ENCODE peak calls at places on chromosomes 13 and 19, in six cellular contexts. O, Z, Q, W, H and A are unnamed samples.
A peak's percentile ranks its signal among the peaks of the same experiment; 100 is the strongest.

GRCh38 chr13:48533986-48534600 is 1.2 kb upstream of the RCBTB2 start:
- DNase-seq in Q (no peak), W (no peak), O (no peak), Z (no peak), H (no peak), A (no peak)

GRCh38 chr19:45670670-45671453 is 2.8 kb downstream of the GIPR start:
- DNase-seq in O (no peak), H (peak; percentile 75), Z (peak; percentile 84), Q (peak; percentile 70), W (peak; percentile 92), A (peak; percentile 91)

GRCh38 chr19:38045554-38046253 is 138.7 kb downstream of the SIPA1L3 start:
- DNase-seq in H (no peak), O (no peak), Z (no peak), Q (no peak), W (no peak), A (no peak)

GRCh38 chr19:46977548-46977947 is 42.1 kb upstream of the NPAS1 start:
- DNase-seq in O (no peak), Q (no peak), Z (no peak), H (no peak), W (no peak), A (no peak)

GRCh38 chr19:6402834-6403608 is 10.1 kb upstream of the GTF2F1 start:
- DNase-seq in O (no peak), H (no peak), Z (no peak), Q (no peak), W (peak; percentile 71), A (peak; percentile 75)

GRCh38 chr13:101209206-101209893 is 207.0 kb downstream of the NALCN start:
- DNase-seq in O (no peak), Z (no peak), H (no peak), Q (no peak), W (no peak), A (no peak)

GRCh38 chr19:1394252-1395193 is 6.8 kb downstream of the GAMT start:
- DNase-seq in O (no peak), Z (no peak), W (no peak), H (no peak), Q (no peak), A (no peak)

GRCh38 chr19:32599736-32600157 is 18.8 kb downstream of the PDCD5 start:
- DNase-seq in Q (peak; percentile 50), H (no peak), Z (no peak), O (peak; percentile 35), W (peak; percentile 67), A (peak; percentile 50)

GRCh38 chr13:22047082-22047784 is 376.4 kb downstream of the FGF9 start:
- DNase-seq in Z (no peak), W (no peak), H (no peak), Q (no peak), O (no peak), A (no peak)

GRCh38 chr13:101341464-101341863 is 74.8 kb downstream of the NALCN start:
- DNase-seq in Z (no peak), O (no peak), H (no peak), W (no peak), Q (no peak), A (no peak)

GRCh38 chr19:11264452-11265176 is 2.3 kb upstream of the DOCK6 start:
- DNase-seq in W (no peak), H (peak; percentile 57), O (no peak), Q (no peak), Z (no peak), A (no peak)

GRCh38 chr13:21413013-21413412 is 46.1 kb downstream of the ZDHHC20 start:
- DNase-seq in H (no peak), W (no peak), Q (no peak), Z (no peak), O (no peak), A (no peak)

GRCh38 chr19:36819130-36819630 is 19.0 kb downstream of the ZNF790 start:
- DNase-seq in W (no peak), H (no peak), Q (no peak), O (no peak), Z (no peak), A (no peak)

GRCh38 chr19:56076413-56076998 is 44.6 kb downstream of the ZNF787 start:
- DNase-seq in Z (peak; percentile 73), W (peak; percentile 76), O (peak; percentile 67), H (no peak), Q (peak; percentile 93), A (peak; percentile 74)

GRCh38 chr19:50003810-50004419 is 21.3 kb downstream of the VRK3 start:
- DNase-seq in Z (peak; percentile 62), W (peak; percentile 92), H (no peak), Q (no peak), O (no peak), A (peak; percentile 98)

GRCh38 chr19:13670846-13671245 is 93.5 kb upstream of the MRI1 start:
- DNase-seq in H (no peak), W (no peak), Z (no peak), O (no peak), Q (no peak), A (no peak)

GRCh38 chr13:49836516-49836915 is 44.0 kb upstream of the KPNA3 start:
- DNase-seq in O (peak; percentile 55), W (no peak), Z (no peak), H (no peak), Q (no peak), A (no peak)

GRCh38 chr13:44759723-44760360 is 183.7 kb upstream of the TSC22D1 start:
- DNase-seq in Z (no peak), Q (no peak), H (no peak), O (no peak), W (no peak), A (no peak)

GRCh38 chr13:55566779-55567178 is 1573.9 kb upstream of the PRR20A start:
- DNase-seq in W (no peak), Q (no peak), O (no peak), Z (no peak), H (no peak), A (no peak)

GRCh38 chr13:75635621-75636338 is at the start of gene LMO7:
- DNase-seq in H (peak; percentile 61), Z (peak; percentile 72), W (peak; percentile 90), Q (peak; percentile 42), O (peak; percentile 40), A (peak; percentile 73)

GRCh38 chr19:1856698-1857603 is 6.4 kb downstream of the KLF16 start:
- DNase-seq in H (peak; percentile 80), Q (peak; percentile 95), W (peak; percentile 91), O (peak; percentile 92), Z (peak; percentile 80), A (peak; percentile 89)

GRCh38 chr13:99206873-99207272 is 6.2 kb downstream of the UBAC2 start:
- DNase-seq in Z (peak; percentile 55), O (no peak), W (no peak), H (no peak), Q (no peak), A (no peak)

GRCh38 chr13:23778879-23779278 is 110.3 kb downstream of the MIPEP start:
- DNase-seq in Z (no peak), Q (no peak), O (no peak), H (no peak), W (peak; percentile 12), A (no peak)

GRCh38 chr19:1511989-1512338 is 855 bp downstream of the ADAMTSL5 start:
- DNase-seq in H (no peak), Z (no peak), Q (no peak), W (no peak), O (no peak), A (no peak)

GRCh38 chr13:63864171-63864902 is 2448.7 kb upstream of the PCDH20 start:
- DNase-seq in W (no peak), Z (no peak), H (no peak), Q (no peak), O (no peak), A (no peak)

GRCh38 chr13:114148521-114148855 is 16.1 kb upstream of the RASA3 start:
- DNase-seq in Q (no peak), H (no peak), W (no peak), Z (peak; percentile 86), O (no peak), A (no peak)

GRCh38 chr19:14061081-14061749 is 661 bp downstream of the PALM3 start:
- DNase-seq in Z (no peak), W (no peak), O (no peak), H (no peak), Q (no peak), A (no peak)

GRCh38 chr13:23433171-23434153 is at the start of gene SACS:
- DNase-seq in Z (no peak), Q (no peak), W (peak; percentile 28), O (peak; percentile 68), H (no peak), A (peak; percentile 61)

GRCh38 chr13:94309576-94309975 is 169.9 kb downstream of the DCT start:
- DNase-seq in Z (no peak), W (no peak), H (no peak), Q (no peak), O (no peak), A (no peak)